ENCODE peak calls at places on chromosome 12, in eight cellular contexts. One of them, this sample, is unnamed.

GRCh38 chr12:112353389-112353788 is 28.8 kb downstream of the HECTD4 start:
- DNase-seq in HTR-8/SVneo: no peak
- DNase-seq in iris pigment epithelial cell: peak
- DNase-seq in sciatic nerve: no peak
- DNase-seq in HT1080: peak
- DNase-seq in stimulated activated CD4-positive, alpha-beta T cell treated with anti-CD3 and anti-CD28 coated beads, Interleukin-2, amount 100 ng/mL, for 24 hours: no peak
- DNase-seq in posterior vena cava: no peak
- DNase-seq in NCI-H345: no peak
- DNase-seq in this sample: no peak

GRCh38 chr12:55974308-55974724 is 438 bp downstream of the RAB5B start:
- DNase-seq in sciatic nerve: no peak
- DNase-seq in iris pigment epithelial cell: peak
- DNase-seq in NCI-H345: peak
- DNase-seq in posterior vena cava: no peak
- DNase-seq in HT1080: no peak
- DNase-seq in HTR-8/SVneo: peak
- DNase-seq in stimulated activated CD4-positive, alpha-beta T cell treated with anti-CD3 and anti-CD28 coated beads, Interleukin-2, amount 100 ng/mL, for 24 hours: peak
- DNase-seq in this sample: peak

GRCh38 chr12:74530676-74531075 is 7.0 kb upstream of the ATXN7L3B start:
- DNase-seq in NCI-H345: no peak
- DNase-seq in HTR-8/SVneo: no peak
- DNase-seq in iris pigment epithelial cell: no peak
- DNase-seq in HT1080: no peak
- DNase-seq in stimulated activated CD4-positive, alpha-beta T cell treated with anti-CD3 and anti-CD28 coated beads, Interleukin-2, amount 100 ng/mL, for 24 hours: no peak
- DNase-seq in posterior vena cava: no peak
- DNase-seq in sciatic nerve: no peak
- DNase-seq in this sample: no peak

GRCh38 chr12:91722072-91722471 is 423.6 kb downstream of the BTG1 start:
- DNase-seq in HTR-8/SVneo: no peak
- DNase-seq in posterior vena cava: no peak
- DNase-seq in HT1080: peak
- DNase-seq in sciatic nerve: no peak
- DNase-seq in stimulated activated CD4-positive, alpha-beta T cell treated with anti-CD3 and anti-CD28 coated beads, Interleukin-2, amount 100 ng/mL, for 24 hours: peak
- DNase-seq in iris pigment epithelial cell: peak
- DNase-seq in NCI-H345: no peak
- DNase-seq in this sample: no peak

GRCh38 chr12:3168775-3169221 is 91.6 kb downstream of the TSPAN9 start:
- DNase-seq in HTR-8/SVneo: peak
- DNase-seq in posterior vena cava: no peak
- DNase-seq in HT1080: peak
- DNase-seq in sciatic nerve: no peak
- DNase-seq in NCI-H345: no peak
- DNase-seq in iris pigment epithelial cell: peak
- DNase-seq in stimulated activated CD4-positive, alpha-beta T cell treated with anti-CD3 and anti-CD28 coated beads, Interleukin-2, amount 100 ng/mL, for 24 hours: peak
- DNase-seq in this sample: no peak

GRCh38 chr12:22993639-22994038 is 368.7 kb downstream of the ETNK1 start:
- DNase-seq in stimulated activated CD4-positive, alpha-beta T cell treated with anti-CD3 and anti-CD28 coated beads, Interleukin-2, amount 100 ng/mL, for 24 hours: no peak
- DNase-seq in NCI-H345: no peak
- DNase-seq in iris pigment epithelial cell: no peak
- DNase-seq in HTR-8/SVneo: no peak
- DNase-seq in HT1080: no peak
- DNase-seq in posterior vena cava: no peak
- DNase-seq in sciatic nerve: no peak
- DNase-seq in this sample: no peak

GRCh38 chr12:82793882-82794281 is 107.2 kb downstream of the TMTC2 start:
- DNase-seq in sciatic nerve: no peak
- DNase-seq in HT1080: no peak
- DNase-seq in posterior vena cava: no peak
- DNase-seq in NCI-H345: peak
- DNase-seq in stimulated activated CD4-positive, alpha-beta T cell treated with anti-CD3 and anti-CD28 coated beads, Interleukin-2, amount 100 ng/mL, for 24 hours: no peak
- DNase-seq in HTR-8/SVneo: no peak
- DNase-seq in iris pigment epithelial cell: no peak
- DNase-seq in this sample: no peak

GRCh38 chr12:2562400-2562799 is 232.4 kb upstream of the FKBP4 start:
- DNase-seq in stimulated activated CD4-positive, alpha-beta T cell treated with anti-CD3 and anti-CD28 coated beads, Interleukin-2, amount 100 ng/mL, for 24 hours: no peak
- DNase-seq in iris pigment epithelial cell: no peak
- DNase-seq in NCI-H345: no peak
- DNase-seq in posterior vena cava: no peak
- DNase-seq in sciatic nerve: no peak
- DNase-seq in HTR-8/SVneo: no peak
- DNase-seq in HT1080: no peak
- DNase-seq in this sample: no peak

GRCh38 chr12:11980133-11980532 is 90.6 kb upstream of the BCL2L14 start:
- DNase-seq in sciatic nerve: no peak
- DNase-seq in posterior vena cava: no peak
- DNase-seq in stimulated activated CD4-positive, alpha-beta T cell treated with anti-CD3 and anti-CD28 coated beads, Interleukin-2, amount 100 ng/mL, for 24 hours: no peak
- DNase-seq in NCI-H345: no peak
- DNase-seq in HTR-8/SVneo: no peak
- DNase-seq in HT1080: no peak
- DNase-seq in iris pigment epithelial cell: no peak
- DNase-seq in this sample: no peak

GRCh38 chr12:101920906-101921305 is 43.5 kb downstream of the DRAM1 start:
- DNase-seq in stimulated activated CD4-positive, alpha-beta T cell treated with anti-CD3 and anti-CD28 coated beads, Interleukin-2, amount 100 ng/mL, for 24 hours: no peak
- DNase-seq in HTR-8/SVneo: no peak
- DNase-seq in NCI-H345: no peak
- DNase-seq in HT1080: no peak
- DNase-seq in posterior vena cava: no peak
- DNase-seq in sciatic nerve: no peak
- DNase-seq in iris pigment epithelial cell: no peak
- DNase-seq in this sample: no peak

GRCh38 chr12:49888461-49889151 is 15.1 kb downstream of the FAIM2 start:
- DNase-seq in iris pigment epithelial cell: no peak
- DNase-seq in NCI-H345: peak
- DNase-seq in stimulated activated CD4-positive, alpha-beta T cell treated with anti-CD3 and anti-CD28 coated beads, Interleukin-2, amount 100 ng/mL, for 24 hours: no peak
- DNase-seq in posterior vena cava: no peak
- DNase-seq in sciatic nerve: no peak
- DNase-seq in HTR-8/SVneo: no peak
- DNase-seq in HT1080: no peak
- DNase-seq in this sample: no peak

GRCh38 chr12:8909752-8910151 is 4.6 kb upstream of the PHC1 start:
- DNase-seq in posterior vena cava: no peak
- DNase-seq in NCI-H345: no peak
- DNase-seq in iris pigment epithelial cell: no peak
- DNase-seq in HTR-8/SVneo: no peak
- DNase-seq in stimulated activated CD4-positive, alpha-beta T cell treated with anti-CD3 and anti-CD28 coated beads, Interleukin-2, amount 100 ng/mL, for 24 hours: no peak
- DNase-seq in sciatic nerve: no peak
- DNase-seq in HT1080: no peak
- DNase-seq in this sample: no peak

GRCh38 chr12:124852329-124852831 is 11.3 kb downstream of the SCARB1 start:
- DNase-seq in HT1080: no peak
- DNase-seq in iris pigment epithelial cell: peak
- DNase-seq in posterior vena cava: peak
- DNase-seq in NCI-H345: no peak
- DNase-seq in sciatic nerve: no peak
- DNase-seq in HTR-8/SVneo: no peak
- DNase-seq in stimulated activated CD4-positive, alpha-beta T cell treated with anti-CD3 and anti-CD28 coated beads, Interleukin-2, amount 100 ng/mL, for 24 hours: no peak
- DNase-seq in this sample: no peak

GRCh38 chr12:62715086-62715786 is 219.7 kb downstream of the PPM1H start:
- DNase-seq in sciatic nerve: peak
- DNase-seq in iris pigment epithelial cell: no peak
- DNase-seq in HT1080: no peak
- DNase-seq in stimulated activated CD4-positive, alpha-beta T cell treated with anti-CD3 and anti-CD28 coated beads, Interleukin-2, amount 100 ng/mL, for 24 hours: no peak
- DNase-seq in NCI-H345: no peak
- DNase-seq in posterior vena cava: no peak
- DNase-seq in HTR-8/SVneo: no peak
- DNase-seq in this sample: no peak

GRCh38 chr12:1890810-1891209 is 27.6 kb downstream of the CACNA2D4 start:
- DNase-seq in HT1080: no peak
- DNase-seq in HTR-8/SVneo: no peak
- DNase-seq in stimulated activated CD4-positive, alpha-beta T cell treated with anti-CD3 and anti-CD28 coated beads, Interleukin-2, amount 100 ng/mL, for 24 hours: no peak
- DNase-seq in sciatic nerve: no peak
- DNase-seq in iris pigment epithelial cell: no peak
- DNase-seq in NCI-H345: no peak
- DNase-seq in posterior vena cava: peak
- DNase-seq in this sample: no peak

This sample was measured in NT2/D1.